ENCODE peak calls at places on chromosomes 13 and 19, in ten cellular contexts. One of them, this sample, is unnamed.

GRCh38 chr19:38079926-38080380 is 144.1 kb downstream of the DPF1 start:
- DNase-seq in PC-9: peak; percentile 40
- DNase-seq in GM23338: peak; percentile 12
- DNase-seq in right atrium auricular region: no peak
- DNase-seq in upper lobe of right lung: no peak
- DNase-seq in MM.1S: peak; percentile 65
- DNase-seq in IMR-90: peak; percentile 95
- DNase-seq in colonic mucosa: no peak
- DNase-seq in fibroblast of lung: peak; percentile 75
- DNase-seq in aorta: no peak
- DNase-seq in this sample: no peak

GRCh38 chr13:20475927-20476691 is 49.5 kb downstream of the CRYL1 start:
- DNase-seq in MM.1S: peak; percentile 87
- DNase-seq in PC-9: no peak
- DNase-seq in aorta: no peak
- DNase-seq in fibroblast of lung: no peak
- DNase-seq in upper lobe of right lung: no peak
- DNase-seq in colonic mucosa: no peak
- DNase-seq in right atrium auricular region: no peak
- DNase-seq in GM23338: peak; percentile 43
- DNase-seq in IMR-90: no peak
- DNase-seq in this sample: peak; percentile 63

GRCh38 chr19:12293771-12294307 is 844 bp downstream of the ZNF44 start:
- DNase-seq in PC-9: peak; percentile 62
- DNase-seq in IMR-90: peak; percentile 46
- DNase-seq in colonic mucosa: peak; percentile 93
- DNase-seq in upper lobe of right lung: peak; percentile 95
- DNase-seq in fibroblast of lung: peak; percentile 50
- DNase-seq in aorta: peak; percentile 75
- DNase-seq in GM23338: peak; percentile 85
- DNase-seq in MM.1S: peak; percentile 80
- DNase-seq in right atrium auricular region: peak; percentile 83
- DNase-seq in this sample: peak; percentile 25

GRCh38 chr13:36313047-36313969 is 15.7 kb upstream of the CCDC169 start:
- DNase-seq in upper lobe of right lung: no peak
- DNase-seq in GM23338: no peak
- DNase-seq in MM.1S: no peak
- DNase-seq in PC-9: no peak
- DNase-seq in IMR-90: peak; percentile 18
- DNase-seq in colonic mucosa: no peak
- DNase-seq in right atrium auricular region: no peak
- DNase-seq in fibroblast of lung: no peak
- DNase-seq in aorta: no peak
- DNase-seq in this sample: no peak

GRCh38 chr13:93002071-93002470 is 224.5 kb upstream of the GPC6 start:
- DNase-seq in aorta: no peak
- DNase-seq in colonic mucosa: no peak
- DNase-seq in right atrium auricular region: no peak
- DNase-seq in IMR-90: no peak
- DNase-seq in GM23338: no peak
- DNase-seq in fibroblast of lung: peak; percentile 31
- DNase-seq in MM.1S: no peak
- DNase-seq in PC-9: no peak
- DNase-seq in upper lobe of right lung: no peak
- DNase-seq in this sample: no peak

GRCh38 chr13:84139561-84140158 is 257.4 kb upstream of the SLITRK1 start:
- DNase-seq in right atrium auricular region: no peak
- DNase-seq in colonic mucosa: no peak
- DNase-seq in MM.1S: no peak
- DNase-seq in PC-9: no peak
- DNase-seq in GM23338: peak; percentile 43
- DNase-seq in upper lobe of right lung: no peak
- DNase-seq in IMR-90: no peak
- DNase-seq in fibroblast of lung: no peak
- DNase-seq in aorta: no peak
- DNase-seq in this sample: no peak

GRCh38 chr19:16872728-16873127 is 16.1 kb upstream of the F2RL3 start:
- DNase-seq in PC-9: no peak
- DNase-seq in upper lobe of right lung: no peak
- DNase-seq in MM.1S: no peak
- DNase-seq in fibroblast of lung: no peak
- DNase-seq in IMR-90: no peak
- DNase-seq in colonic mucosa: no peak
- DNase-seq in GM23338: no peak
- DNase-seq in right atrium auricular region: no peak
- DNase-seq in aorta: no peak
- DNase-seq in this sample: no peak

GRCh38 chr13:32086366-32086765 is 54.8 kb downstream of the FRY start:
- DNase-seq in IMR-90: peak; percentile 31
- DNase-seq in upper lobe of right lung: no peak
- DNase-seq in right atrium auricular region: no peak
- DNase-seq in PC-9: no peak
- DNase-seq in aorta: no peak
- DNase-seq in colonic mucosa: no peak
- DNase-seq in fibroblast of lung: peak; percentile 15
- DNase-seq in GM23338: no peak
- DNase-seq in MM.1S: no peak
- DNase-seq in this sample: no peak

GRCh38 chr19:41325640-41325946 is 15.6 kb downstream of the CCDC97 start:
- DNase-seq in PC-9: no peak
- DNase-seq in upper lobe of right lung: no peak
- DNase-seq in colonic mucosa: no peak
- DNase-seq in aorta: no peak
- DNase-seq in GM23338: no peak
- DNase-seq in fibroblast of lung: no peak
- DNase-seq in IMR-90: no peak
- DNase-seq in MM.1S: no peak
- DNase-seq in right atrium auricular region: no peak
- DNase-seq in this sample: no peak

GRCh38 chr19:10510301-10510802 is 6.9 kb downstream of the S1PR5 start:
- DNase-seq in IMR-90: no peak
- DNase-seq in aorta: no peak
- DNase-seq in GM23338: peak; percentile 86
- DNase-seq in fibroblast of lung: no peak
- DNase-seq in colonic mucosa: no peak
- DNase-seq in MM.1S: peak; percentile 48
- DNase-seq in upper lobe of right lung: no peak
- DNase-seq in right atrium auricular region: no peak
- DNase-seq in PC-9: peak; percentile 29
- DNase-seq in this sample: peak; percentile 55

GRCh38 chr19:46859637-46860124 is 1.1 kb upstream of the ARHGAP35 start:
- DNase-seq in upper lobe of right lung: peak; percentile 77
- DNase-seq in IMR-90: peak; percentile 55
- DNase-seq in PC-9: no peak
- DNase-seq in GM23338: no peak
- DNase-seq in MM.1S: no peak
- DNase-seq in right atrium auricular region: no peak
- DNase-seq in aorta: no peak
- DNase-seq in fibroblast of lung: no peak
- DNase-seq in colonic mucosa: peak; percentile 77
- DNase-seq in this sample: no peak

GRCh38 chr13:24725379-24725778 is 38.6 kb upstream of the RNF17 start:
- DNase-seq in MM.1S: no peak
- DNase-seq in colonic mucosa: no peak
- DNase-seq in upper lobe of right lung: no peak
- DNase-seq in GM23338: no peak
- DNase-seq in PC-9: no peak
- DNase-seq in aorta: no peak
- DNase-seq in IMR-90: no peak
- DNase-seq in right atrium auricular region: no peak
- DNase-seq in fibroblast of lung: no peak
- DNase-seq in this sample: no peak

GRCh38 chr13:80340643-80341097 is 256 bp downstream of the SPRY2 start:
- DNase-seq in IMR-90: peak; percentile 70
- DNase-seq in fibroblast of lung: peak; percentile 76
- DNase-seq in PC-9: no peak
- DNase-seq in GM23338: no peak
- DNase-seq in MM.1S: no peak
- DNase-seq in colonic mucosa: no peak
- DNase-seq in upper lobe of right lung: no peak
- DNase-seq in right atrium auricular region: no peak
- DNase-seq in aorta: peak; percentile 73
- DNase-seq in this sample: no peak

GRCh38 chr19:19627442-19627715 is 641 bp downstream of the LPAR2 start:
- DNase-seq in aorta: no peak
- DNase-seq in colonic mucosa: no peak
- DNase-seq in PC-9: no peak
- DNase-seq in IMR-90: no peak
- DNase-seq in GM23338: no peak
- DNase-seq in upper lobe of right lung: no peak
- DNase-seq in MM.1S: no peak
- DNase-seq in right atrium auricular region: no peak
- DNase-seq in fibroblast of lung: no peak
- DNase-seq in this sample: peak; percentile 35

GRCh38 chr19:2041436-2041685 is 9.7 kb downstream of the MKNK2 start:
- DNase-seq in GM23338: no peak
- DNase-seq in colonic mucosa: no peak
- DNase-seq in right atrium auricular region: no peak
- DNase-seq in PC-9: no peak
- DNase-seq in MM.1S: no peak
- DNase-seq in upper lobe of right lung: no peak
- DNase-seq in IMR-90: no peak
- DNase-seq in fibroblast of lung: no peak
- DNase-seq in aorta: no peak
- DNase-seq in this sample: no peak

GRCh38 chr19:16660763-16661479 is at the start of gene TMEM38A:
- DNase-seq in colonic mucosa: peak; percentile 58
- DNase-seq in right atrium auricular region: no peak
- DNase-seq in aorta: peak; percentile 60
- DNase-seq in PC-9: peak; percentile 80
- DNase-seq in upper lobe of right lung: peak; percentile 78
- DNase-seq in fibroblast of lung: no peak
- DNase-seq in MM.1S: peak; percentile 44
- DNase-seq in GM23338: peak; percentile 54
- DNase-seq in IMR-90: no peak
- DNase-seq in this sample: no peak

GRCh38 chr19:4066682-4067395 is at the start of gene ZBTB7A:
- DNase-seq in GM23338: peak; percentile 74
- DNase-seq in fibroblast of lung: peak; percentile 76
- DNase-seq in upper lobe of right lung: peak; percentile 92
- DNase-seq in aorta: peak; percentile 93
- DNase-seq in PC-9: peak; percentile 66
- DNase-seq in right atrium auricular region: peak; percentile 90
- DNase-seq in IMR-90: peak; percentile 61
- DNase-seq in MM.1S: peak; percentile 71
- DNase-seq in colonic mucosa: peak; percentile 88
- DNase-seq in this sample: peak; percentile 77

GRCh38 chr19:8526345-8527062 is 12.5 kb upstream of the ZNF414 start:
- DNase-seq in IMR-90: peak; percentile 88
- DNase-seq in aorta: peak; percentile 91
- DNase-seq in colonic mucosa: peak; percentile 95
- DNase-seq in MM.1S: peak; percentile 73
- DNase-seq in GM23338: peak; percentile 97
- DNase-seq in upper lobe of right lung: peak; percentile 94
- DNase-seq in fibroblast of lung: peak; percentile 90
- DNase-seq in right atrium auricular region: peak; percentile 92
- DNase-seq in PC-9: peak; percentile 91
- DNase-seq in this sample: no peak

GRCh38 chr19:1923319-1923718 is 17.7 kb upstream of the CSNK1G2 start:
- DNase-seq in aorta: peak; percentile 61
- DNase-seq in right atrium auricular region: no peak
- DNase-seq in IMR-90: no peak
- DNase-seq in PC-9: no peak
- DNase-seq in upper lobe of right lung: no peak
- DNase-seq in GM23338: no peak
- DNase-seq in fibroblast of lung: no peak
- DNase-seq in colonic mucosa: no peak
- DNase-seq in MM.1S: peak; percentile 87
- DNase-seq in this sample: peak; percentile 26

GRCh38 chr19:7188682-7189629 is 105.3 kb downstream of the INSR start:
- DNase-seq in PC-9: no peak
- DNase-seq in colonic mucosa: no peak
- DNase-seq in fibroblast of lung: peak; percentile 6
- DNase-seq in upper lobe of right lung: no peak
- DNase-seq in GM23338: no peak
- DNase-seq in aorta: no peak
- DNase-seq in MM.1S: no peak
- DNase-seq in right atrium auricular region: no peak
- DNase-seq in IMR-90: no peak
- DNase-seq in this sample: no peak

GRCh38 chr13:76293346-76293745 is 592.9 kb downstream of the KCTD12 start:
- DNase-seq in IMR-90: peak; percentile 75
- DNase-seq in PC-9: no peak
- DNase-seq in colonic mucosa: no peak
- DNase-seq in GM23338: no peak
- DNase-seq in fibroblast of lung: peak; percentile 72
- DNase-seq in aorta: no peak
- DNase-seq in right atrium auricular region: no peak
- DNase-seq in upper lobe of right lung: no peak
- DNase-seq in MM.1S: no peak
- DNase-seq in this sample: no peak

GRCh38 chr13:105219636-105220035 is 1315.8 kb downstream of the EFNB2 start:
- DNase-seq in IMR-90: peak; percentile 73
- DNase-seq in upper lobe of right lung: no peak
- DNase-seq in GM23338: no peak
- DNase-seq in MM.1S: no peak
- DNase-seq in fibroblast of lung: peak; percentile 47
- DNase-seq in aorta: no peak
- DNase-seq in PC-9: no peak
- DNase-seq in right atrium auricular region: no peak
- DNase-seq in colonic mucosa: no peak
- DNase-seq in this sample: no peak
- H3K27ac ChIP-seq in IMR-90: peak overlapping the region; percentile 8
- H3K27ac ChIP-seq in upper lobe of right lung: no peak overlapping the region
- H3K27ac ChIP-seq in GM23338: no peak overlapping the region
- H3K27ac ChIP-seq in MM.1S: no peak overlapping the region
- H3K27ac ChIP-seq in fibroblast of lung: no peak overlapping the region
- H3K27ac ChIP-seq in aorta: no peak overlapping the region
- H3K27ac ChIP-seq in PC-9: no peak overlapping the region
- H3K27ac ChIP-seq in right atrium auricular region: no peak overlapping the region
- H3K27ac ChIP-seq in colonic mucosa: no peak overlapping the region
- H3K27ac ChIP-seq in this sample: no peak overlapping the region

GRCh38 chr13:108213946-108214345 is 1.4 kb downstream of the LIG4 start:
- DNase-seq in GM23338: no peak
- DNase-seq in colonic mucosa: no peak
- DNase-seq in fibroblast of lung: peak; percentile 20
- DNase-seq in MM.1S: no peak
- DNase-seq in upper lobe of right lung: no peak
- DNase-seq in right atrium auricular region: no peak
- DNase-seq in aorta: no peak
- DNase-seq in IMR-90: peak; percentile 31
- DNase-seq in PC-9: no peak
- DNase-seq in this sample: no peak
- H3K4me3 ChIP-seq in GM23338: peak overlapping the region; percentile 74
- H3K4me3 ChIP-seq in colonic mucosa: no peak overlapping the region
- H3K4me3 ChIP-seq in fibroblast of lung: peak overlapping the region; percentile 65
- H3K4me3 ChIP-seq in MM.1S: no peak overlapping the region
- H3K4me3 ChIP-seq in upper lobe of right lung: peak overlapping the region; percentile 33
- H3K4me3 ChIP-seq in right atrium auricular region: no peak overlapping the region
- H3K4me3 ChIP-seq in aorta: no peak overlapping the region
- H3K4me3 ChIP-seq in IMR-90: peak overlapping the region; percentile 46
- H3K4me3 ChIP-seq in PC-9: no peak overlapping the region
- H3K4me3 ChIP-seq in this sample: no peak overlapping the region

GRCh38 chr13:99367663-99368448 is 60.7 kb upstream of the GPR183 start:
- DNase-seq in upper lobe of right lung: no peak
- DNase-seq in fibroblast of lung: no peak
- DNase-seq in GM23338: peak; percentile 70
- DNase-seq in PC-9: no peak
- DNase-seq in IMR-90: no peak
- DNase-seq in right atrium auricular region: no peak
- DNase-seq in MM.1S: no peak
- DNase-seq in colonic mucosa: no peak
- DNase-seq in aorta: no peak
- DNase-seq in this sample: peak; percentile 21
- H3K27ac ChIP-seq in upper lobe of right lung: no peak overlapping the region
- H3K27ac ChIP-seq in fibroblast of lung: no peak overlapping the region
- H3K27ac ChIP-seq in GM23338: no peak overlapping the region
- H3K27ac ChIP-seq in PC-9: no peak overlapping the region
- H3K27ac ChIP-seq in IMR-90: no peak overlapping the region
- H3K27ac ChIP-seq in right atrium auricular region: no peak overlapping the region
- H3K27ac ChIP-seq in MM.1S: no peak overlapping the region
- H3K27ac ChIP-seq in colonic mucosa: no peak overlapping the region
- H3K27ac ChIP-seq in aorta: no peak overlapping the region
- H3K27ac ChIP-seq in this sample: peak overlapping the region; percentile 78

GRCh38 chr19:45670670-45671453 is 2.8 kb downstream of the GIPR start:
- DNase-seq in aorta: peak; percentile 70
- DNase-seq in upper lobe of right lung: peak; percentile 93
- DNase-seq in IMR-90: peak; percentile 72
- DNase-seq in GM23338: peak; percentile 99
- DNase-seq in MM.1S: no peak
- DNase-seq in PC-9: peak; percentile 96
- DNase-seq in right atrium auricular region: peak; percentile 70
- DNase-seq in colonic mucosa: peak; percentile 97
- DNase-seq in fibroblast of lung: peak; percentile 72
- DNase-seq in this sample: peak; percentile 14
- H3K4me3 ChIP-seq in aorta: no peak overlapping the region
- H3K4me3 ChIP-seq in upper lobe of right lung: peak overlapping the region; percentile 35
- H3K4me3 ChIP-seq in IMR-90: no peak overlapping the region
- H3K4me3 ChIP-seq in GM23338: peak overlapping the region; percentile 78
- H3K4me3 ChIP-seq in MM.1S: no peak overlapping the region
- H3K4me3 ChIP-seq in PC-9: peak overlapping the region; percentile 51
- H3K4me3 ChIP-seq in right atrium auricular region: peak overlapping the region; percentile 11
- H3K4me3 ChIP-seq in colonic mucosa: peak overlapping the region; percentile 20
- H3K4me3 ChIP-seq in fibroblast of lung: no peak overlapping the region
- H3K4me3 ChIP-seq in this sample: no peak overlapping the region

This sample was measured in naive thymus-derived CD4-positive, alpha-beta T cell.